ENCODE peak calls at places on chromosomes 2 and 18, in four cellular contexts. Y, K, A and C are unnamed samples.

GRCh38 chr2:162430323-162430722 is 86.4 kb downstream of the GCA start:
- DNase-seq in Y (no peak), K (no peak), A (no peak), C (no peak)

GRCh38 chr2:178990533-178991241 is 59.2 kb downstream of the CCDC141 start:
- DNase-seq in Y (no peak), K (no peak), A (no peak), C (no peak)

GRCh38 chr2:231399853-231400667 is 4.5 kb downstream of the B3GNT7 start:
- DNase-seq in Y (peak), K (no peak), A (peak), C (peak)

GRCh38 chr2:239668042-239668441 is 267.2 kb upstream of the HDAC4 start:
- DNase-seq in Y (no peak), K (no peak), A (no peak), C (no peak)

GRCh38 chr2:47531378-47532042 is 128.6 kb downstream of the MSH2 start:
- DNase-seq in Y (no peak), K (no peak), A (no peak), C (no peak)

GRCh38 chr2:25587361-25587760 is 86.0 kb downstream of the DTNB start:
- DNase-seq in Y (peak), K (peak), A (peak), C (peak)

GRCh38 chr2:127598711-127599110 is 47.2 kb upstream of the GPR17 start:
- DNase-seq in Y (peak), K (no peak), A (no peak), C (no peak)

GRCh38 chr2:123073371-123073770 is 951.7 kb upstream of the CNTNAP5 start:
- DNase-seq in Y (no peak), K (no peak), A (no peak), C (no peak)

GRCh38 chr2:58796239-58796638 is 555.1 kb upstream of the FANCL start:
- DNase-seq in Y (no peak), K (no peak), A (no peak), C (no peak)

GRCh38 chr2:63790913-63791312 is 50.8 kb upstream of the UGP2 start:
- DNase-seq in Y (peak), K (peak), A (peak), C (peak)

GRCh38 chr2:66498597-66498910 is 63.6 kb downstream of the MEIS1 start:
- DNase-seq in Y (no peak), K (no peak), A (no peak), C (no peak)

GRCh38 chr2:227374158-227374557 is 4.9 kb downstream of the TM4SF20 start:
- DNase-seq in Y (peak), K (no peak), A (no peak), C (no peak)

GRCh38 chr2:231548752-231549151 is 18.5 kb upstream of the NMUR1 start:
- DNase-seq in Y (no peak), K (no peak), A (peak), C (no peak)

GRCh38 chr2:179677148-179677688 is 184.2 kb downstream of the ZNF385B start:
- DNase-seq in Y (no peak), K (no peak), A (no peak), C (peak)

GRCh38 chr2:1887915-1888314 is 143.6 kb upstream of the PXDN start:
- DNase-seq in Y (no peak), K (no peak), A (no peak), C (peak)

GRCh38 chr18:75070625-75071483 is 138.1 kb downstream of the PTGR3 start:
- DNase-seq in Y (peak), K (peak), A (peak), C (peak)

GRCh38 chr2:43524180-43524965 is 71.5 kb downstream of the THADA start:
- DNase-seq in Y (peak), K (no peak), A (no peak), C (no peak)

GRCh38 chr2:183248866-183249567 is 124.8 kb downstream of the NUP35 start:
- DNase-seq in Y (peak), K (peak), A (peak), C (peak)

GRCh38 chr2:152814475-152815030 is 96.1 kb downstream of the ARL6IP6 start:
- DNase-seq in Y (no peak), K (no peak), A (no peak), C (no peak)

GRCh38 chr2:44952143-44952805 is 10.8 kb downstream of the SIX3 start:
- DNase-seq in Y (peak), K (peak), A (peak), C (peak)

GRCh38 chr18:63078471-63078870 is 241.1 kb downstream of the BCL2 start:
- DNase-seq in Y (no peak), K (no peak), A (no peak), C (no peak)

GRCh38 chr2:160210599-160211138 is 10.6 kb upstream of the ITGB6 start:
- DNase-seq in Y (peak), K (peak), A (no peak), C (no peak)

GRCh38 chr2:134818321-134818720 is 20.1 kb upstream of the ACMSD start:
- DNase-seq in Y (peak), K (no peak), A (no peak), C (no peak)

GRCh38 chr2:143740431-143740830 is 611.2 kb downstream of the ARHGAP15 start:
- DNase-seq in Y (no peak), K (no peak), A (no peak), C (no peak)

GRCh38 chr2:45681675-45682074 is 30.2 kb downstream of the PRKCE start:
- DNase-seq in Y (peak), K (peak), A (peak), C (peak)

GRCh38 chr2:191345788-191346187 is 100.6 kb downstream of the MYO1B start:
- DNase-seq in Y (peak), K (no peak), A (no peak), C (no peak)

GRCh38 chr2:167196461-167197252 is 308.4 kb downstream of the XIRP2 start:
- DNase-seq in Y (peak), K (no peak), A (peak), C (no peak)

GRCh38 chr18:60692277-60692676 is 319.7 kb upstream of the MC4R start:
- DNase-seq in Y (no peak), K (no peak), A (no peak), C (no peak)

GRCh38 chr2:218671077-218671653 is 637 bp downstream of the RNF25 start:
- DNase-seq in Y (peak), K (no peak), A (no peak), C (no peak)

GRCh38 chr2:117980783-117981676 is 32.8 kb downstream of the CCDC93 start:
- DNase-seq in Y (peak), K (peak), A (peak), C (peak)

GRCh38 chr2:176589956-176590509 is 320.8 kb downstream of the MTX2 start:
- DNase-seq in Y (no peak), K (no peak), A (no peak), C (no peak)

GRCh38 chr2:20378891-20379519 is 28.4 kb upstream of the PUM2 start:
- DNase-seq in Y (peak), K (peak), A (peak), C (peak)